ENCODE peak calls at places on chromosome 22, in seven cellular contexts. S, C, H, X, Z, D and F are unnamed samples.

GRCh38 chr22:22748297-22748743 is 103.9 kb downstream of the GGTLC2 start:
- DNase-seq in S (peak), C (peak), H (peak), X (peak), Z (peak), D (peak), F (peak)

GRCh38 chr22:45678961-45679912 is 7.6 kb downstream of the ATXN10 start:
- DNase-seq in S (no peak), C (no peak), H (no peak), X (peak), Z (peak), D (peak), F (peak)

GRCh38 chr22:45310331-45311032 is 748 bp downstream of the FAM118A start:
- DNase-seq in S (peak), C (peak), H (no peak), X (no peak), Z (no peak), D (no peak), F (no peak)

GRCh38 chr22:45072322-45072903 is 62.6 kb upstream of the PHF21B start:
- DNase-seq in S (peak), C (no peak), H (peak), X (peak), Z (peak), D (peak), F (peak)

GRCh38 chr22:27993774-27994350 is 74.8 kb upstream of the PITPNB start:
- DNase-seq in S (no peak), C (no peak), H (no peak), X (no peak), Z (no peak), D (no peak), F (no peak)

GRCh38 chr22:46964773-46965550 is 202.5 kb downstream of the TBC1D22A start:
- DNase-seq in S (no peak), C (no peak), H (no peak), X (no peak), Z (no peak), D (no peak), F (no peak)

GRCh38 chr22:39949964-39950737 is 10.0 kb upstream of the TMA7B start:
- DNase-seq in S (no peak), C (no peak), H (no peak), X (no peak), Z (no peak), D (no peak), F (no peak)

GRCh38 chr22:45933503-45934167 is 43.3 kb downstream of the WNT7B start:
- DNase-seq in S (no peak), C (no peak), H (no peak), X (no peak), Z (no peak), D (no peak), F (no peak)

GRCh38 chr22:27224485-27225364 is 567.3 kb downstream of the MIAT start:
- DNase-seq in S (no peak), C (no peak), H (peak), X (peak), Z (peak), D (no peak), F (no peak)

GRCh38 chr22:31898406-31898805 is 45.9 kb upstream of the YWHAH start:
- DNase-seq in S (no peak), C (no peak), H (no peak), X (no peak), Z (no peak), D (no peak), F (no peak)

GRCh38 chr22:22030493-22031182 is 48.1 kb upstream of the TOP3B start:
- DNase-seq in S (peak), C (no peak), H (no peak), X (peak), Z (no peak), D (no peak), F (no peak)

GRCh38 chr22:22879675-22880029 is 8.0 kb upstream of the IGLL5 start:
- DNase-seq in S (no peak), C (no peak), H (no peak), X (no peak), Z (no peak), D (no peak), F (no peak)

GRCh38 chr22:16959345-16959930 is 48.6 kb downstream of the GAB4 start:
- DNase-seq in S (no peak), C (no peak), H (no peak), X (no peak), Z (no peak), D (no peak), F (no peak)

GRCh38 chr22:45946805-45947600 is 30.0 kb downstream of the WNT7B start:
- DNase-seq in S (no peak), C (no peak), H (no peak), X (no peak), Z (no peak), D (no peak), F (no peak)

GRCh38 chr22:32342977-32343376 is 14.7 kb upstream of the RFPL3 start:
- DNase-seq in S (no peak), C (no peak), H (no peak), X (no peak), Z (no peak), D (no peak), F (no peak)

GRCh38 chr22:44400763-44401060 is 88.0 kb upstream of the SHISAL1 start:
- DNase-seq in S (no peak), C (no peak), H (no peak), X (peak), Z (peak), D (no peak), F (no peak)

GRCh38 chr22:22878801-22879674 is 8.6 kb upstream of the IGLL5 start:
- DNase-seq in S (no peak), C (peak), H (no peak), X (no peak), Z (no peak), D (no peak), F (no peak)

GRCh38 chr22:37807410-37808293 is at the start of gene GCAT:
- DNase-seq in S (peak), C (peak), H (peak), X (peak), Z (peak), D (peak), F (peak)

GRCh38 chr22:35510481-35510934 is 30.1 kb upstream of the RASD2 start:
- DNase-seq in S (no peak), C (no peak), H (no peak), X (peak), Z (no peak), D (peak), F (no peak)

GRCh38 chr22:45162531-45162930 is 1.2 kb upstream of the NUP50 start:
- DNase-seq in S (no peak), C (no peak), H (no peak), X (no peak), Z (no peak), D (peak), F (peak)

GRCh38 chr22:39743955-39744752 is 149.4 kb downstream of the ENTHD1 start:
- DNase-seq in S (no peak), C (no peak), H (no peak), X (no peak), Z (no peak), D (no peak), F (no peak)